ENCODE peak calls at places on chromosomes 7 and 10, in four cellular contexts. W is foreskin fibroblast, Q is fibroblast of mammary gland, G is cardiac muscle cell. U is an unnamed sample.

GRCh38 chr7:148747274-148747673 is 48.6 kb downstream of the CUL1 start:
- DNase-seq in W (no peak), Q (no peak), G (peak; percentile 24), U (no peak)

GRCh38 chr10:96418582-96418981 is 59.8 kb upstream of the OPALIN start:
- DNase-seq in W (no peak), Q (no peak), G (no peak), U (no peak)

GRCh38 chr7:134589491-134589941 is 40.6 kb downstream of the AKR1B15 start:
- DNase-seq in W (peak; percentile 68), Q (peak; percentile 24), G (no peak), U (no peak)

GRCh38 chr10:79299397-79300370 is 47.6 kb upstream of the PPIF start:
- DNase-seq in W (peak; percentile 94), Q (peak; percentile 93), G (no peak), U (no peak)

GRCh38 chr7:107830410-107830809 is 27.4 kb upstream of the SLC26A3 start:
- DNase-seq in W (no peak), Q (no peak), G (no peak), U (no peak)

GRCh38 chr7:46928719-46929118 is 653.2 kb downstream of the TNS3 start:
- DNase-seq in W (no peak), Q (no peak), G (no peak), U (no peak)

GRCh38 chr7:24704311-24704710 is 53.0 kb downstream of the GSDME start:
- DNase-seq in W (no peak), Q (peak; percentile 31), G (no peak), U (no peak)

GRCh38 chr10:78963074-78964034 is 105.4 kb upstream of the ZMIZ1 start:
- DNase-seq in W (peak; percentile 33), Q (no peak), G (no peak), U (no peak)

GRCh38 chr10:33483124-33483794 is 148.8 kb upstream of the NRP1 start:
- DNase-seq in W (no peak), Q (no peak), G (no peak), U (no peak)

GRCh38 chr10:58734116-58734515 is 221.4 kb downstream of the BICC1 start:
- DNase-seq in W (peak; percentile 34), Q (peak; percentile 40), G (no peak), U (no peak)
- TF ChIP-seq CTCF in W (no peak), Q (peak; percentile 14), G (no peak), U (no peak)

DNA sequence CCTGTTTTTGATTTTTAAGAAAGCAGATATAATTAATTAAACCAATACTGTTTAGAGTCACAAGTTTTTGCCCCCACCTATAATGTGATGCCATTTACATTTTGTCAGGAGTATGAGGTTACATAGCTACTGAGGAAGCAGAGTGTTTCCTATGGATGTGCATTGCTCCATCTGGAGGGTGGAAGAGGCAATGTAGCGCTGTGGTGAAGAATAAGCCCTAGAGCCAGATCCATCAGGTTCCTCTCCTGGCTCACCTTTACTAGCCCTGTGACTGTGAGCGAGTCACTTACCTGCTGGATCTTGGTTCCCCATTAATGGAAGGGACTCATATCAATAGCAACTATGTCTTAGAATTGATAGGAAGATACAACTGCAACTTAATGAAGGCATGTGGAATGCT is 216.0 kb downstream of the GPAM start:
- DNase-seq in W (no peak), Q (no peak), G (no peak), U (no peak)
- TF ChIP-seq CTCF in W (no peak), Q (no peak), G (no peak), U (no peak)

GRCh38 chr7:39951156-39951942 is 1.3 kb downstream of the CDK13 start:
- DNase-seq in W (peak; percentile 72), Q (peak; percentile 38), G (peak; percentile 86), U (no peak)
- TF ChIP-seq CTCF in W (peak; percentile 24), Q (peak; percentile 22), G (peak; percentile 43), U (no peak)

GRCh38 chr7:17549406-17549805 is 251.0 kb downstream of the AHR start:
- DNase-seq in W (no peak), Q (no peak), G (no peak), U (no peak)

GRCh38 chr7:17546206-17546998 is 247.9 kb downstream of the AHR start:
- DNase-seq in W (peak; percentile 91), Q (peak; percentile 98), G (no peak), U (no peak)

GRCh38 chr7:17545348-17545747 is 246.9 kb downstream of the AHR start:
- DNase-seq in W (no peak), Q (no peak), G (no peak), U (no peak)

GRCh38 chr7:17544401-17544800 is 245.9 kb downstream of the AHR start:
- DNase-seq in W (no peak), Q (no peak), G (no peak), U (no peak)

GRCh38 chr7:17548014-17548653 is 249.7 kb downstream of the AHR start:
- DNase-seq in W (no peak), Q (no peak), G (no peak), U (no peak)
- TF ChIP-seq CTCF in W (no peak), Q (no peak), G (no peak), U (no peak)

GRCh38 chr7:37732253-37732652 is 48.7 kb downstream of the GPR141 start:
- DNase-seq in W (peak; percentile 1), Q (peak; percentile 46), G (peak; percentile 75), U (no peak)
- TF ChIP-seq CTCF in W (no peak), Q (no peak), G (peak; percentile 36), U (no peak)

DNA sequence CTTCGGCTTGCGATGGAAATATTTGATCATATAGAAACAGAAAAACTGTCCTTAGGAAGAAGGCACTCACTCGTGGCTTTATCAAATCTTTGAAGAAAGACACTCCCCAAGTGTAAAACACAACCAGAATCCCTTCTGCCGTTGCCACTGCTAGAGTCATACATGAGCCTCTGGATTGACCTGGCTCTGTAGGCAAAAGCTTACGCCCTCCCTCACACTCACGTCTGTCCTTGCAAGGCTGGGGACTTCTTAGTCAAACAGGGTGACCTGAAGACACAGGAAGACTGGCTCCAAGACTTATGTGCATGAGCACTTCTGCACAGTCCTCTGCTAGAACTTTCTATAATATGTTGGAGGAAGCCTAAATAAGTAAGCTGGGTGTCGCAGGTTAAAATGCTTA is 135.4 kb upstream of the MDFIC start:
- DNase-seq in W (no peak), Q (no peak), G (no peak), U (no peak)
- TF ChIP-seq CTCF in W (no peak), Q (no peak), G (no peak), U (no peak)

GRCh38 chr10:64738462-64738861 is 1217.3 kb downstream of the REEP3 start:
- DNase-seq in W (no peak), Q (no peak), G (no peak), U (no peak)

GRCh38 chr10:64732372-64732715 is 1211.1 kb downstream of the REEP3 start:
- DNase-seq in W (no peak), Q (no peak), G (peak; percentile 2), U (no peak)

GRCh38 chr10:64731016-64731415 is 1209.8 kb downstream of the REEP3 start:
- DNase-seq in W (no peak), Q (no peak), G (no peak), U (no peak)

GRCh38 chr10:64733980-64734379 is 1212.8 kb downstream of the REEP3 start:
- DNase-seq in W (no peak), Q (no peak), G (peak; percentile 13), U (no peak)
- TF ChIP-seq CTCF in W (no peak), Q (no peak), G (peak; percentile 30), U (no peak)

GRCh38 chr7:131840291-131840690 is 283.9 kb upstream of the PODXL start:
- DNase-seq in W (no peak), Q (no peak), G (no peak), U (no peak)

GRCh38 chr7:131845573-131846337 is 289.3 kb upstream of the PODXL start:
- DNase-seq in W (no peak), Q (no peak), G (no peak), U (no peak)

GRCh38 chr7:131843862-131844261 is 287.4 kb upstream of the PODXL start:
- DNase-seq in W (peak; percentile 9), Q (peak; percentile 19), G (peak; percentile 46), U (no peak)

GRCh38 chr7:131848033-131848432 is 291.6 kb upstream of the PODXL start:
- DNase-seq in W (no peak), Q (no peak), G (no peak), U (no peak)

GRCh38 chr7:131844380-131844779 is 288.0 kb upstream of the PODXL start:
- DNase-seq in W (no peak), Q (no peak), G (no peak), U (no peak)
- TF ChIP-seq CTCF in W (no peak), Q (no peak), G (no peak), U (no peak)

DNA sequence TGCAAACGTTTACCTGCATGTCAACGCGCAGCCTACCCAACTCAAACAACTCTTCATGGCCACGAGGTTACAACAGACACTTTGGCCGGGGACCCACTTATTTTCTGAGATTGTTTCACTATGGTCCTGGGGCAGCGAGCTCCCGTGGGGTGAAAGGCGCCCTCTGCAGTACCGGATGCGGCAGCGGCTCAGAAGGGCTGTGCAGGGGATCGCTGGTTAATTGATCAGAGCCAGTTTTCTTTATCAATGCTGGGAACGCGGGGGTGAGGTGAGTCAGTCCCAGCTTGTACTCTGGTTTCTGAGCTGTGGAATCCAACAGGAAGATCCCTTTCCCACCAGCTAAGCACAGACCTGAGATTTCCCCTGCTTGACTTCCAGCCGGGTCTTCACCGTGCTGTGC is 366.5 kb upstream of the KLF6 start:
- DNase-seq in W (no peak), Q (no peak), G (peak; percentile 13), U (no peak)
- TF ChIP-seq CTCF in W (no peak), Q (no peak), G (peak; percentile 17), U (no peak)

U was measured in omental fat pad.